ENCODE peak calls at places on chromosomes 4 and X, in ten cellular contexts. V is choroid plexus epithelial cell; A is bronchial epithelial cell; S is activated CD8-positive, alpha-beta memory T cell treated with anti-CD3 and anti-CD28 coated beads, Interleukin-2, amount 50 U/mL, for 4 hours; J is HT1080; H is NCI-H1436; G is activated naive CD4-positive, alpha-beta T cell treated with Interleukin-2 at 50 U/mL for 16 hours; Z is upper lobe of left lung; B is cardiac fibroblast; W is aorta. I is an unnamed sample.
A peak's percentile ranks its signal among the peaks of the same experiment; 100 is the strongest.

GRCh38 chrX:39470588-39471155 is 627.1 kb downstream of the BCOR start:
- DNase-seq in V (peak; percentile 18), A (no peak), S (no peak), J (peak; percentile 1), H (no peak), G (no peak), Z (no peak), B (peak; percentile 72), W (no peak), I (peak; percentile 7)

GRCh38 chrX:20988118-20988517 is 386.1 kb upstream of the CNKSR2 start:
- DNase-seq in V (no peak), A (peak; percentile 57), S (no peak), J (peak; percentile 89), H (no peak), G (no peak), Z (no peak), B (no peak), W (no peak), I (no peak)

GRCh38 chr4:102819588-102820365 is 7.6 kb downstream of the UBE2D3 start:
- DNase-seq in V (peak; percentile 67), A (no peak), S (no peak), J (no peak), H (no peak), G (no peak), Z (no peak), B (no peak), W (no peak), I (no peak)

GRCh38 chrX:11770320-11770719 is 12.3 kb downstream of the MSL3 start:
- DNase-seq in V (peak; percentile 71), A (peak; percentile 33), S (peak; percentile 53), J (peak; percentile 33), H (peak; percentile 8), G (peak; percentile 37), Z (peak; percentile 58), B (peak; percentile 71), W (no peak), I (no peak)

GRCh38 chrX:68648960-68649359 is 1.5 kb downstream of the STARD8 start:
- DNase-seq in V (no peak), A (no peak), S (no peak), J (peak; percentile 24), H (no peak), G (no peak), Z (no peak), B (peak; percentile 34), W (no peak), I (no peak)

GRCh38 chr4:81607947-81608346 is 136.2 kb upstream of the RASGEF1B start:
- DNase-seq in V (no peak), A (peak; percentile 72), S (no peak), J (peak; percentile 59), H (no peak), G (no peak), Z (no peak), B (no peak), W (no peak), I (no peak)

GRCh38 chr4:26936284-26937065 is 75.8 kb downstream of the STIM2 start:
- DNase-seq in V (peak; percentile 20), A (no peak), S (no peak), J (peak; percentile 40), H (no peak), G (no peak), Z (no peak), B (no peak), W (no peak), I (no peak)

GRCh38 chr4:167873536-167873935 is 218.8 kb upstream of the ANXA10 start:
- DNase-seq in V (peak; percentile 79), A (peak; percentile 5), S (no peak), J (no peak), H (no peak), G (no peak), Z (no peak), B (peak; percentile 20), W (no peak), I (no peak)

GRCh38 chr4:183175631-183176232 is 76.7 kb downstream of the WWC2 start:
- DNase-seq in V (peak; percentile 74), A (peak; percentile 8), S (no peak), J (peak; percentile 44), H (no peak), G (no peak), Z (no peak), B (peak; percentile 73), W (no peak), I (no peak)

GRCh38 chr4:40713798-40714197 is 36.0 kb upstream of the NSUN7 start:
- DNase-seq in V (no peak), A (no peak), S (no peak), J (no peak), H (no peak), G (no peak), Z (no peak), B (no peak), W (no peak), I (no peak)

GRCh38 chr4:732911-733630 is 27.4 kb downstream of the PCGF3 start:
- DNase-seq in V (no peak), A (no peak), S (no peak), J (no peak), H (no peak), G (no peak), Z (no peak), B (no peak), W (no peak), I (no peak)

GRCh38 chr4:84632092-84632491 is 49.2 kb downstream of the CDS1 start:
- DNase-seq in V (peak; percentile 93), A (peak; percentile 97), S (no peak), J (peak; percentile 27), H (no peak), G (no peak), Z (no peak), B (peak; percentile 91), W (no peak), I (peak; percentile 41)

GRCh38 chr4:19945501-19945900 is 306.2 kb upstream of the SLIT2 start:
- DNase-seq in V (peak; percentile 64), A (no peak), S (no peak), J (no peak), H (no peak), G (no peak), Z (no peak), B (no peak), W (no peak), I (no peak)

GRCh38 chr4:184343400-184344177 is 125.9 kb upstream of the ENPP6 start:
- DNase-seq in V (peak; percentile 81), A (peak; percentile 76), S (peak; percentile 38), J (peak; percentile 82), H (peak; percentile 73), G (peak; percentile 37), Z (peak; percentile 88), B (peak; percentile 84), W (peak; percentile 83), I (peak; percentile 25)

GRCh38 chr4:78336093-78336943 is 215.3 kb upstream of the ANXA3 start:
- DNase-seq in V (peak; percentile 61), A (peak; percentile 5), S (no peak), J (no peak), H (no peak), G (no peak), Z (no peak), B (peak; percentile 94), W (no peak), I (no peak)

I was measured in AG09319.